ENCODE peak calls at places on chromosomes 4 and X, in six cellular contexts. E is tibial artery, S is upper lobe of right lung, Q is cardiac muscle cell, A is neuronal stem cell, Z is pancreas. G is an unnamed sample.

GRCh38 chrX:17206584-17206983 is 168.4 kb upstream of the NHS start:
- DNase-seq in E (no peak), S (no peak), Q (no peak), A (no peak), Z (no peak), G (no peak)

GRCh38 chr4:3684546-3684945 is 81.6 kb upstream of the ADRA2C start:
- DNase-seq in E (peak; percentile 39), S (peak; percentile 30), Q (no peak), A (no peak), Z (peak; percentile 30), G (no peak)

GRCh38 chr4:170497105-170497504 is 407.3 kb upstream of the AADAT start:
- DNase-seq in E (no peak), S (no peak), Q (no peak), A (no peak), Z (no peak), G (peak; percentile 20)

GRCh38 chr4:2248044-2248780 is 6.3 kb upstream of the HAUS3 start:
- DNase-seq in E (no peak), S (no peak), Q (no peak), A (no peak), Z (no peak), G (no peak)

GRCh38 chr4:1402516-1403101 is 3.6 kb downstream of the NKX1-1 start:
- DNase-seq in E (peak; percentile 47), S (peak; percentile 42), Q (no peak), A (no peak), Z (peak; percentile 58), G (no peak)

GRCh38 chr4:23476514-23477090 is 413.2 kb downstream of the PPARGC1A start:
- DNase-seq in E (no peak), S (no peak), Q (no peak), A (no peak), Z (no peak), G (no peak)

GRCh38 chr4:32462944-32463343 is 1742.8 kb downstream of the PCDH7 start:
- DNase-seq in E (no peak), S (no peak), Q (peak; percentile 49), A (no peak), Z (no peak), G (no peak)

GRCh38 chr4:10074767-10075105 is 41.9 kb downstream of the WDR1 start:
- DNase-seq in E (peak; percentile 61), S (no peak), Q (peak; percentile 60), A (no peak), Z (no peak), G (no peak)

GRCh38 chrX:118655561-118656246 is 71.7 kb upstream of the IL13RA1 start:
- DNase-seq in E (no peak), S (no peak), Q (peak; percentile 29), A (no peak), Z (no peak), G (no peak)

GRCh38 chr4:23904639-23905061 is 14.8 kb upstream of the PPARGC1A start:
- DNase-seq in E (no peak), S (no peak), Q (no peak), A (no peak), Z (no peak), G (peak; percentile 27)

GRCh38 chr4:2305766-2306501 is 44.0 kb upstream of the MXD4 start:
- DNase-seq in E (no peak), S (no peak), Q (no peak), A (no peak), Z (no peak), G (peak; percentile 23)

GRCh38 chrX:27728291-27728690 is 79.5 kb upstream of the MAGEB10 start:
- DNase-seq in E (no peak), S (no peak), Q (peak; percentile 55), A (no peak), Z (no peak), G (no peak)

GRCh38 chrX:69615323-69615722 is 590 bp upstream of the EDA start:
- DNase-seq in E (no peak), S (no peak), Q (no peak), A (no peak), Z (no peak), G (no peak)
- H3K4me3 ChIP-seq in E (peak overlapping the region; percentile 75), S (peak overlapping the region; percentile 58), Q (peak overlapping the region; percentile 17), A (no peak overlapping the region), Z (peak overlapping the region; percentile 50), G (peak overlapping the region; percentile 50)

GRCh38 chrX:31209005-31209612 is 137.3 kb upstream of the FTHL17 start:
- DNase-seq in E (no peak), S (no peak), Q (no peak), A (no peak), Z (no peak), G (no peak)
- H3K27me3 ChIP-seq in E (no peaks in the 10 kb centered on the region), S (no peaks in the 10 kb centered on the region), Q (no peaks in the 10 kb centered on the region), A (no peaks in the 10 kb centered on the region), Z (no peaks in the 10 kb centered on the region), G (peaks cover 53% of the 10 kb centered on the region)

DNA sequence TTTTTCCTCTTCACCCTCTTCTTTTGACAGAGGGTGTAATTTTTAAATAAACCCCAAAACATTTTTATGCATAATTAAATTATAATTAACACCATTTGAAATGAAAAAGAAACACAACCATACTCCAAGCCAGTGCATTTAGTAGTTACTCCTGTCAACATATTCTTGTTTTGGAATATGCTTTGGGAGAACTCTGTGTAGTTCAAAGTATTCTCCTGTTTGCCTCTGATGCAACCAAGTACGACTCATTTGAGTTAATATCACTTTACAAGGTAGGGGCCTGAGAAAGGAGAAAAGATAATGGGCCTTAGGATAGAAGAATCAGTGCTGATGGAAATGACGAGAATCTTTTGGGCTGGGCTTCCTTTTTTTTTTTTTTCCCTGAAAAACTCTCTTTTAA is 2.7 kb downstream of the PTPN13 start:
- DNase-seq in E (no peak), S (no peak), Q (peak; percentile 22), A (no peak), Z (no peak), G (no peak)
- H3K4me3 ChIP-seq in E (no peak overlapping the region), S (peak overlapping the region; percentile 71), Q (no peak overlapping the region), A (no peak overlapping the region), Z (no peak overlapping the region), G (peak overlapping the region; percentile 82)

GRCh38 chr4:7398104-7398423 is 36.7 kb downstream of the PSAPL1 start:
- DNase-seq in E (peak; percentile 55), S (peak; percentile 89), Q (peak; percentile 33), A (no peak), Z (peak; percentile 56), G (peak; percentile 52)
- H3K27me3 ChIP-seq in E (no peaks in the 10 kb centered on the region), S (no peaks in the 10 kb centered on the region), Q (no peaks in the 10 kb centered on the region), A (no peaks in the 10 kb centered on the region), Z (no peaks in the 10 kb centered on the region), G (no peaks in the 10 kb centered on the region)

GRCh38 chr4:42152507-42153504 is at the start of gene BEND4:
- DNase-seq in E (no peak), S (no peak), Q (no peak), A (no peak), Z (no peak), G (no peak)
- H3K4me3 ChIP-seq in E (peak within 1 kb of the TSS; percentile 47), S (peak within 1 kb of the TSS; percentile 43), Q (peak within 1 kb of the TSS; percentile 39), A (peak within 1 kb of the TSS; percentile 91), Z (peak within 1 kb of the TSS; percentile 49), G (peak within 1 kb of the TSS; percentile 68)

GRCh38 chr4:8906991-8907595 is 35.5 kb upstream of the HMX1 start:
- DNase-seq in E (peak; percentile 33), S (no peak), Q (no peak), A (no peak), Z (peak; percentile 16), G (peak; percentile 4)
- H3K27me3 ChIP-seq in E (no peaks in the 10 kb centered on the region), S (no peaks in the 10 kb centered on the region), Q (peaks cover 44% of the 10 kb centered on the region), A (no peaks in the 10 kb centered on the region), Z (no peaks in the 10 kb centered on the region), G (no peaks in the 10 kb centered on the region)

GRCh38 chr4:55488716-55489115 is 58.0 kb downstream of the CLOCK start:
- DNase-seq in E (no peak), S (no peak), Q (no peak), A (no peak), Z (no peak), G (no peak)

GRCh38 chr4:55485821-55486220 is 60.9 kb downstream of the CLOCK start:
- DNase-seq in E (no peak), S (no peak), Q (no peak), A (no peak), Z (no peak), G (no peak)

GRCh38 chr4:55491486-55491885 is 55.2 kb downstream of the CLOCK start:
- DNase-seq in E (no peak), S (no peak), Q (peak; percentile 14), A (no peak), Z (no peak), G (no peak)
- H3K4me3 ChIP-seq in E (no peak overlapping the region), S (no peak overlapping the region), Q (no peak overlapping the region), A (no peak overlapping the region), Z (no peak overlapping the region), G (no peak overlapping the region)

GRCh38 chr4:41880840-41881831 is 54.1 kb upstream of the TMEM33 start:
- DNase-seq in E (no peak), S (no peak), Q (no peak), A (no peak), Z (no peak), G (no peak)
- H3K27me3 ChIP-seq in E (peaks cover 8% of the 10 kb centered on the region), S (peaks cover 73% of the 10 kb centered on the region), Q (peaks cover 99% of the 10 kb centered on the region), A (peaks cover 48% of the 10 kb centered on the region), Z (peaks cover 4% of the 10 kb centered on the region), G (peaks cover 49% of the 10 kb centered on the region)

DNA sequence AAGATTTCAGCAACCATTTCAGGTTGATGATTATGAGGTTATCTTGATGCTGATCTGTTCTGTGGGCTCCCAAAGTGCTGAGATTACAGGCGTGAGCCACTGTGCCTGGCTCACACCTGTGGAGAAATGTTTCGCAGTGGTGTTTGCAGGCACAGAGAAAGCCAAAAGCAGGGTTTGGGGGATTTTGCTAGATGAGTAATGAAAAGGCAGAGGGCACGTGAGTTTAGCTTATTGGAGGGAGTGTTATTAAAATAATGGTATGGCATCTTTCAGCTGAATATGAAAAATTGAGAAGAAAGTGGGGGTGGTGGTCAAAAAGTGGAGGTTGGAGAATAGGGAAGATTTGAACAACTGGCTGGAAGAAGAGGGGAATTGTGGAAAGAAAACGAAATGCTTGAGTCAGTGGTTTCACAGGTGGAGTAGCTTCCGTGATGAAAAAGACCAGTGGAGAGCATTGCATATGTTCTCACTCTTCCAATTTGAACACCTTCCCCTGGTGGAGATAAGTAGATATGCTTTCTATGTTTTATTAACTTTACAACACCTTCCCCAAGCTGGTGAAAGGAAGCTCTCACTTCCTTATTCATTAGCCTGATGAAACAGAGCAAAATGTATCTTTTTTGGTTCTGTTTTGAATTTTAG is 1.1 kb upstream of the CHST7 start:
- DNase-seq in E (no peak), S (no peak), Q (no peak), A (no peak), Z (no peak), G (no peak)
- H3K4me3 ChIP-seq in E (no peak overlapping the region), S (no peak overlapping the region), Q (no peak overlapping the region), A (no peak overlapping the region), Z (no peak overlapping the region), G (no peak overlapping the region)